ENCODE peak calls at places on chromosomes 7 and 10, in five cellular contexts. A, Q, D, O and G are unnamed samples.

GRCh38 chr7:131543298-131543697 is 13.1 kb downstream of the PODXL start:
- DNase-seq in Q (no peak), A (no peak), D (no peak), O (no peak), G (no peak)

GRCh38 chr10:114458955-114459354 is 54.7 kb upstream of the AFAP1L2 start:
- DNase-seq in A (peak), Q (no peak), O (no peak), D (peak), G (peak)

GRCh38 chr7:7433736-7434260 is 101.9 kb downstream of the COL28A1 start:
- DNase-seq in Q (no peak), A (no peak), O (no peak), D (no peak), G (peak)

GRCh38 chr10:4068255-4069028 is 283.4 kb upstream of the KLF6 start:
- DNase-seq in O (no peak), Q (no peak), D (no peak), A (no peak), G (no peak)

GRCh38 chr7:28187012-28187411 is 6.4 kb upstream of the JAZF1 start:
- DNase-seq in D (no peak), Q (no peak), O (no peak), A (no peak), G (no peak)

GRCh38 chr10:50968386-50969091 is 83.1 kb upstream of the A1CF start:
- DNase-seq in D (no peak), Q (no peak), O (no peak), A (no peak), G (peak)

GRCh38 chr10:21534611-21535493 is 820 bp downstream of the MLLT10 start:
- DNase-seq in Q (peak), A (peak), D (no peak), O (peak), G (no peak)

GRCh38 chr7:6273380-6273837 is 985 bp upstream of the CYTH3 start:
- DNase-seq in O (no peak), A (no peak), Q (no peak), D (no peak), G (no peak)

GRCh38 chr10:72375173-72375572 is 20.5 kb upstream of the DNAJB12 start:
- DNase-seq in O (peak), A (no peak), Q (no peak), D (no peak), G (peak)

GRCh38 chr7:115008465-115009114 is 86.7 kb downstream of the MDFIC start:
- DNase-seq in A (no peak), O (no peak), D (no peak), Q (no peak), G (peak)

GRCh38 chr7:45670717-45671116 is 96.5 kb downstream of the ADCY1 start:
- DNase-seq in D (no peak), A (no peak), Q (no peak), O (no peak), G (no peak)

GRCh38 chr7:16755397-16755796 is 1.8 kb downstream of the TSPAN13 start:
- DNase-seq in D (no peak), Q (no peak), O (no peak), A (no peak), G (peak)

GRCh38 chr10:46525824-46526681 is 30.4 kb downstream of the GPRIN2 start:
- DNase-seq in Q (no peak), D (no peak), O (no peak), A (no peak), G (peak)

GRCh38 chr10:99993994-99994689 is 15.6 kb downstream of the DNMBP start:
- DNase-seq in Q (peak), A (peak), O (no peak), D (peak), G (peak)

GRCh38 chr10:86969421-86970041 is 1.2 kb downstream of the ADIRF start:
- DNase-seq in O (no peak), D (no peak), Q (no peak), A (no peak), G (peak)

GRCh38 chr7:102916881-102917280 is 4.1 kb downstream of the LRRC17 start:
- DNase-seq in O (no peak), Q (no peak), A (no peak), D (no peak), G (peak)

GRCh38 chr7:5282464-5283316 is at the start of gene SLC29A4:
- DNase-seq in Q (peak), O (peak), A (no peak), D (no peak), G (peak)

GRCh38 chr10:86821600-86821999 is 65.2 kb downstream of the BMPR1A start:
- DNase-seq in O (no peak), D (no peak), Q (no peak), A (no peak), G (no peak)

GRCh38 chr7:106625678-106626301 is 35.2 kb downstream of the CCDC71L start:
- DNase-seq in D (no peak), Q (no peak), O (no peak), A (no peak), G (no peak)

GRCh38 chr10:49605939-49606509 is 4.1 kb upstream of the SLC18A3 start:
- DNase-seq in Q (no peak), O (no peak), D (no peak), A (peak), G (no peak)

GRCh38 chr7:28165971-28166955 is 14.3 kb downstream of the JAZF1 start:
- DNase-seq in Q (no peak), A (no peak), D (no peak), O (no peak), G (peak)

GRCh38 chr10:118767297-118768040 is 12.7 kb upstream of the CACUL1 start:
- DNase-seq in A (no peak), O (no peak), Q (no peak), D (no peak), G (no peak)

GRCh38 chr7:123533929-123534382 is 439 bp downstream of the IQUB start:
- DNase-seq in O (no peak), Q (no peak), D (no peak), A (no peak), G (no peak)

GRCh38 chr7:142385528-142386340 is 127.9 kb upstream of the PRSS58 start:
- DNase-seq in Q (peak), A (no peak), O (peak), D (peak), G (peak)

GRCh38 chr7:1739593-1739992 is 69.5 kb downstream of the ELFN1 start:
- DNase-seq in Q (no peak), D (no peak), O (no peak), A (no peak), G (no peak)

GRCh38 chr7:46784746-46785145 is 797.2 kb downstream of the TNS3 start:
- DNase-seq in Q (no peak), D (no peak), A (no peak), O (no peak), G (peak)

GRCh38 chr10:73577788-73578187 is 13.4 kb downstream of the USP54 start:
- DNase-seq in A (no peak), O (peak), D (no peak), Q (no peak), G (peak)

GRCh38 chr10:103986360-103986759 is 19.4 kb downstream of the SLK start:
- DNase-seq in Q (no peak), O (no peak), D (no peak), A (no peak), G (no peak)